ENCODE peak calls at places on chromosomes 2 and 18, in six cellular contexts. L is NCI-H446 treated with DMSO at 0.1 percent for 48 hours, I is HS-5, Q is foreskin fibroblast, Z is amygdala, C is T-cell. Y is an unnamed sample.

GRCh38 chr2:238462782-238463396 is 36.2 kb downstream of the ASB1 start:
- DNase-seq in Q (peak), C (no peak), L (peak), I (peak), Z (no peak), Y (peak)

GRCh38 chr18:49652841-49653240 is 91.0 kb downstream of the LIPG start:
- DNase-seq in I (no peak), Z (no peak), C (no peak), L (no peak), Q (no peak), Y (peak)

GRCh38 chr2:17947113-17947512 is 68.6 kb downstream of the KCNS3 start:
- DNase-seq in C (no peak), Q (no peak), Z (no peak), L (no peak), I (no peak), Y (no peak)

GRCh38 chr2:58920001-58920400 is 678.9 kb upstream of the FANCL start:
- DNase-seq in C (no peak), Q (peak), L (no peak), Z (no peak), I (no peak), Y (no peak)

GRCh38 chr2:105962221-105962620 is 217.5 kb downstream of the NCK2 start:
- DNase-seq in C (no peak), Z (no peak), L (no peak), Q (no peak), I (no peak), Y (no peak)

GRCh38 chr2:164458801-164459200 is 162.5 kb downstream of the GRB14 start:
- DNase-seq in C (no peak), L (no peak), I (no peak), Z (no peak), Q (no peak), Y (no peak)

GRCh38 chr2:237693281-237694039 is 66.1 kb downstream of the LRRFIP1 start:
- DNase-seq in C (no peak), Z (no peak), L (no peak), Q (peak), I (peak), Y (peak)

GRCh38 chr2:120625865-120626560 is 109.7 kb upstream of the GLI2 start:
- DNase-seq in Z (no peak), L (no peak), Q (no peak), C (no peak), I (no peak), Y (no peak)

GRCh38 chr18:25737710-25738251 is 352.6 kb downstream of the SS18 start:
- DNase-seq in C (no peak), L (no peak), I (peak), Z (no peak), Q (peak), Y (peak)

GRCh38 chr2:56325661-56326345 is 142.0 kb downstream of the CCDC85A start:
- DNase-seq in L (no peak), Z (no peak), I (no peak), C (no peak), Q (no peak), Y (peak)

GRCh38 chr2:225192869-225193268 is 150.6 kb upstream of the DOCK10 start:
- DNase-seq in I (peak), Z (no peak), L (no peak), C (no peak), Q (peak), Y (no peak)

GRCh38 chr2:152542995-152543481 is 174.2 kb downstream of the PRPF40A start:
- DNase-seq in L (no peak), C (no peak), Z (no peak), I (peak), Q (peak), Y (peak)

GRCh38 chr18:50061876-50062517 is 132.9 kb downstream of the MYO5B start:
- DNase-seq in L (no peak), Z (no peak), C (no peak), I (no peak), Q (no peak), Y (no peak)

GRCh38 chr2:113084249-113085000 is 16.7 kb downstream of the IL1F10 start:
- DNase-seq in L (no peak), Q (no peak), I (no peak), C (no peak), Z (no peak), Y (no peak)

GRCh38 chr2:96760986-96761832 is 507 bp downstream of the CNNM4 start:
- DNase-seq in L (no peak), I (no peak), Z (no peak), Q (no peak), C (no peak), Y (peak)

GRCh38 chr2:13193900-13194299 is 477.2 kb downstream of the TRIB2 start:
- DNase-seq in Z (no peak), Q (no peak), C (no peak), L (no peak), I (no peak), Y (peak)

Y was measured in mesenchymal stem cell.